ENCODE peak calls at places on chromosomes 11 and 22, in five cellular contexts. Y, F, T, D and O are unnamed samples.

GRCh38 chr22:30294066-30294465 is 4.8 kb upstream of the CASTOR1 start:
- DNase-seq in Y (no peak), F (no peak), T (no peak), D (no peak), O (no peak)

GRCh38 chr22:29328566-29329500 is 13.3 kb upstream of the RASL10A start:
- DNase-seq in Y (no peak), F (no peak), T (no peak), D (no peak), O (no peak)

GRCh38 chr11:61917357-61918109 is at the start of gene RAB3IL1:
- DNase-seq in Y (no peak), F (peak), T (peak), D (peak), O (no peak)

GRCh38 chr22:23287136-23288095 is 107.1 kb downstream of the BCR start:
- DNase-seq in Y (no peak), F (no peak), T (no peak), D (no peak), O (no peak)

GRCh38 chr11:126791446-126791845 is 209.1 kb downstream of the KIRREL3 start:
- DNase-seq in Y (no peak), F (no peak), T (no peak), D (no peak), O (no peak)

GRCh38 chr11:121451982-121452608 is at the start of gene SORL1:
- DNase-seq in Y (peak), F (peak), T (peak), D (peak), O (no peak)

GRCh38 chr22:49327411-49327810 is 500.3 kb downstream of the BRD1 start:
- DNase-seq in Y (no peak), F (no peak), T (no peak), D (peak), O (no peak)

GRCh38 chr22:28711341-28711740 is 30.3 kb downstream of the CHEK2 start:
- DNase-seq in Y (no peak), F (no peak), T (no peak), D (no peak), O (no peak)

GRCh38 chr22:47213571-47214230 is 451.3 kb downstream of the TBC1D22A start:
- DNase-seq in Y (peak), F (peak), T (peak), D (peak), O (no peak)

GRCh38 chr11:1943576-1943975 is 3.6 kb upstream of the MRPL23 start:
- DNase-seq in Y (no peak), F (no peak), T (no peak), D (peak), O (no peak)

GRCh38 chr11:20670932-20671403 is 1.6 kb downstream of the NELL1 start:
- DNase-seq in Y (no peak), F (no peak), T (no peak), D (no peak), O (no peak)

GRCh38 chr11:117443269-117444186 is 115.9 kb downstream of the CEP164 start:
- DNase-seq in Y (no peak), F (peak), T (no peak), D (peak), O (no peak)

GRCh38 chr11:59559886-59560285 is 48.5 kb downstream of the OR4D9 start:
- DNase-seq in Y (no peak), F (no peak), T (no peak), D (no peak), O (no peak)

GRCh38 chr22:17785185-17786184 is 11.2 kb upstream of the BID start:
- DNase-seq in Y (peak), F (peak), T (no peak), D (peak), O (no peak)

GRCh38 chr11:96010683-96011082 is 86.8 kb upstream of the MTMR2 start:
- DNase-seq in Y (no peak), F (no peak), T (no peak), D (no peak), O (no peak)

GRCh38 chr11:17439316-17439782 is 37.3 kb downstream of the ABCC8 start:
- DNase-seq in Y (no peak), F (no peak), T (no peak), D (no peak), O (no peak)

GRCh38 chr22:46272762-46273431 is 5.1 kb downstream of the TTC38 start:
- DNase-seq in Y (no peak), F (no peak), T (no peak), D (no peak), O (no peak)

GRCh38 chr22:45781459-45781858 is 109.8 kb downstream of the ATXN10 start:
- DNase-seq in Y (no peak), F (no peak), T (no peak), D (no peak), O (no peak)

GRCh38 chr11:79971255-79971654 is 530.4 kb upstream of the TENM4 start:
- DNase-seq in Y (no peak), F (no peak), T (no peak), D (no peak), O (no peak)

GRCh38 chr11:2287102-2287501 is 14.6 kb downstream of the C11orf21 start:
- DNase-seq in Y (no peak), F (peak), T (no peak), D (no peak), O (no peak)

GRCh38 chr11:105899776-105900175 is 122.3 kb downstream of the MSANTD4 start:
- DNase-seq in Y (no peak), F (no peak), T (no peak), D (no peak), O (no peak)

GRCh38 chr22:19821523-19822300 is 33.0 kb downstream of the GNB1L start:
- DNase-seq in Y (no peak), F (no peak), T (no peak), D (no peak), O (no peak)